ENCODE peak calls at places on chromosomes 1 and 21, in ten cellular contexts. One of them, this sample, is unnamed.

GRCh38 chr1:15207031-15207828 is 39.8 kb upstream of the FHAD1 start:
- DNase-seq in left kidney: peak
- DNase-seq in AG08395: no peak
- DNase-seq in T47D: no peak
- DNase-seq in heart right ventricle: no peak
- DNase-seq in fibroblast of lung: no peak
- DNase-seq in AG09309: no peak
- DNase-seq in mucosa of descending colon: no peak
- DNase-seq in IMR-90: no peak
- DNase-seq in HS-5: no peak
- DNase-seq in this sample: no peak

GRCh38 chr1:7404046-7404742 is 366.9 kb upstream of the VAMP3 start:
- DNase-seq in left kidney: no peak
- DNase-seq in AG08395: no peak
- DNase-seq in T47D: no peak
- DNase-seq in heart right ventricle: no peak
- DNase-seq in fibroblast of lung: no peak
- DNase-seq in AG09309: no peak
- DNase-seq in mucosa of descending colon: no peak
- DNase-seq in IMR-90: no peak
- DNase-seq in HS-5: no peak
- DNase-seq in this sample: no peak

GRCh38 chr21:17921579-17922530 is 102.7 kb upstream of the C21orf91 start:
- DNase-seq in left kidney: no peak
- DNase-seq in AG08395: peak
- DNase-seq in T47D: no peak
- DNase-seq in heart right ventricle: no peak
- DNase-seq in fibroblast of lung: peak
- DNase-seq in AG09309: peak
- DNase-seq in mucosa of descending colon: no peak
- DNase-seq in IMR-90: peak
- DNase-seq in HS-5: peak
- DNase-seq in this sample: no peak

GRCh38 chr1:154999651-155000474 is 2.7 kb upstream of the ZBTB7B start:
- DNase-seq in left kidney: peak
- DNase-seq in AG08395: no peak
- DNase-seq in T47D: peak
- DNase-seq in heart right ventricle: no peak
- DNase-seq in fibroblast of lung: no peak
- DNase-seq in AG09309: no peak
- DNase-seq in mucosa of descending colon: peak
- DNase-seq in IMR-90: no peak
- DNase-seq in HS-5: no peak
- DNase-seq in this sample: peak

GRCh38 chr1:31753623-31754349 is 10.4 kb downstream of the ADGRB2 start:
- DNase-seq in left kidney: no peak
- DNase-seq in AG08395: peak
- DNase-seq in T47D: no peak
- DNase-seq in heart right ventricle: peak
- DNase-seq in fibroblast of lung: peak
- DNase-seq in AG09309: no peak
- DNase-seq in mucosa of descending colon: peak
- DNase-seq in IMR-90: peak
- DNase-seq in HS-5: no peak
- DNase-seq in this sample: no peak

GRCh38 chr1:16888806-16889178 is 7.0 kb upstream of the RNU1-2 start:
- DNase-seq in left kidney: no peak
- DNase-seq in AG08395: peak
- DNase-seq in T47D: no peak
- DNase-seq in heart right ventricle: no peak
- DNase-seq in fibroblast of lung: no peak
- DNase-seq in AG09309: no peak
- DNase-seq in mucosa of descending colon: peak
- DNase-seq in IMR-90: no peak
- DNase-seq in HS-5: no peak
- DNase-seq in this sample: no peak

GRCh38 chr1:220431840-220432239 is 96.1 kb upstream of the MARK1 start:
- DNase-seq in left kidney: no peak
- DNase-seq in AG08395: no peak
- DNase-seq in T47D: no peak
- DNase-seq in heart right ventricle: no peak
- DNase-seq in fibroblast of lung: no peak
- DNase-seq in AG09309: no peak
- DNase-seq in mucosa of descending colon: no peak
- DNase-seq in IMR-90: no peak
- DNase-seq in HS-5: no peak
- DNase-seq in this sample: no peak

GRCh38 chr1:247268390-247269045 is 12.6 kb downstream of the VN1R5 start:
- DNase-seq in left kidney: no peak
- DNase-seq in AG08395: no peak
- DNase-seq in T47D: no peak
- DNase-seq in heart right ventricle: no peak
- DNase-seq in fibroblast of lung: peak
- DNase-seq in AG09309: no peak
- DNase-seq in mucosa of descending colon: no peak
- DNase-seq in IMR-90: peak
- DNase-seq in HS-5: no peak
- DNase-seq in this sample: no peak

GRCh38 chr1:59165353-59165752 is 131.5 kb upstream of the FGGY start:
- DNase-seq in left kidney: no peak
- DNase-seq in AG08395: no peak
- DNase-seq in T47D: no peak
- DNase-seq in heart right ventricle: no peak
- DNase-seq in fibroblast of lung: no peak
- DNase-seq in AG09309: no peak
- DNase-seq in mucosa of descending colon: no peak
- DNase-seq in IMR-90: no peak
- DNase-seq in HS-5: no peak
- DNase-seq in this sample: no peak

GRCh38 chr1:199512037-199512710 is 515.3 kb upstream of the NR5A2 start:
- DNase-seq in left kidney: peak
- DNase-seq in AG08395: no peak
- DNase-seq in T47D: no peak
- DNase-seq in heart right ventricle: no peak
- DNase-seq in fibroblast of lung: no peak
- DNase-seq in AG09309: no peak
- DNase-seq in mucosa of descending colon: no peak
- DNase-seq in IMR-90: no peak
- DNase-seq in HS-5: no peak
- DNase-seq in this sample: peak

GRCh38 chr1:241270016-241270415 is 87.0 kb downstream of the RGS7 start:
- DNase-seq in left kidney: no peak
- DNase-seq in AG08395: no peak
- DNase-seq in T47D: no peak
- DNase-seq in heart right ventricle: no peak
- DNase-seq in fibroblast of lung: no peak
- DNase-seq in AG09309: no peak
- DNase-seq in mucosa of descending colon: no peak
- DNase-seq in IMR-90: no peak
- DNase-seq in HS-5: no peak
- DNase-seq in this sample: no peak

GRCh38 chr1:92854386-92854785 is 22.5 kb downstream of the RPL5 start:
- DNase-seq in left kidney: no peak
- DNase-seq in AG08395: no peak
- DNase-seq in T47D: no peak
- DNase-seq in heart right ventricle: no peak
- DNase-seq in fibroblast of lung: no peak
- DNase-seq in AG09309: no peak
- DNase-seq in mucosa of descending colon: peak
- DNase-seq in IMR-90: no peak
- DNase-seq in HS-5: no peak
- DNase-seq in this sample: no peak

GRCh38 chr1:101260531-101260930 is 23.7 kb downstream of the S1PR1 start:
- DNase-seq in left kidney: no peak
- DNase-seq in AG08395: no peak
- DNase-seq in T47D: no peak
- DNase-seq in heart right ventricle: no peak
- DNase-seq in fibroblast of lung: no peak
- DNase-seq in AG09309: no peak
- DNase-seq in mucosa of descending colon: no peak
- DNase-seq in IMR-90: peak
- DNase-seq in HS-5: no peak
- DNase-seq in this sample: no peak

GRCh38 chr21:38798481-38798882 is 7.2 kb upstream of the ETS2 start:
- DNase-seq in left kidney: no peak
- DNase-seq in AG08395: no peak
- DNase-seq in T47D: no peak
- DNase-seq in heart right ventricle: no peak
- DNase-seq in fibroblast of lung: no peak
- DNase-seq in AG09309: no peak
- DNase-seq in mucosa of descending colon: peak
- DNase-seq in IMR-90: no peak
- DNase-seq in HS-5: no peak
- DNase-seq in this sample: no peak

GRCh38 chr1:226820935-226821718 is 49.3 kb upstream of the PSEN2 start:
- DNase-seq in left kidney: peak
- DNase-seq in AG08395: peak
- DNase-seq in T47D: no peak
- DNase-seq in heart right ventricle: peak
- DNase-seq in fibroblast of lung: peak
- DNase-seq in AG09309: peak
- DNase-seq in mucosa of descending colon: peak
- DNase-seq in IMR-90: peak
- DNase-seq in HS-5: peak
- DNase-seq in this sample: no peak

GRCh38 chr1:220407101-220407683 is 120.7 kb upstream of the MARK1 start:
- DNase-seq in left kidney: no peak
- DNase-seq in AG08395: no peak
- DNase-seq in T47D: no peak
- DNase-seq in heart right ventricle: no peak
- DNase-seq in fibroblast of lung: no peak
- DNase-seq in AG09309: peak
- DNase-seq in mucosa of descending colon: no peak
- DNase-seq in IMR-90: no peak
- DNase-seq in HS-5: no peak
- DNase-seq in this sample: no peak

GRCh38 chr1:119948342-119949214 is 52.3 kb upstream of the ADAM30 start:
- DNase-seq in left kidney: peak
- DNase-seq in AG08395: peak
- DNase-seq in T47D: no peak
- DNase-seq in heart right ventricle: peak
- DNase-seq in fibroblast of lung: peak
- DNase-seq in AG09309: peak
- DNase-seq in mucosa of descending colon: peak
- DNase-seq in IMR-90: peak
- DNase-seq in HS-5: peak
- DNase-seq in this sample: peak